ENCODE peak calls at places on chromosomes 3 and 15, in six cellular contexts. F is activated CD4-positive, alpha-beta T cell treated with anti-CD3 and anti-CD28 coated beads, Interleukin-2, amount 50 U/mL, for 24 hours; M is COLO829; L is foreskin fibroblast; K is SIG-M5; T is cardiac muscle cell. B is an unnamed sample.
A peak's percentile ranks its signal among the peaks of the same experiment; 100 is the strongest.

GRCh38 chr3:3560566-3561336 is 238.5 kb upstream of the LRRN1 start:
- DNase-seq in F (no peak), L (no peak), T (no peak), M (no peak), K (no peak), B (no peak)

GRCh38 chr3:62968128-62968527 is 92.9 kb upstream of the CADPS start:
- DNase-seq in K (no peak), F (no peak), M (peak; percentile 88), L (no peak), T (no peak), B (peak; percentile 85)

GRCh38 chr3:32238816-32239637 is 547 bp downstream of the CMTM8 start:
- DNase-seq in F (peak; percentile 7), T (peak; percentile 41), K (no peak), L (peak; percentile 29), M (no peak), B (peak; percentile 20)

GRCh38 chr3:30943206-30943605 is 48.7 kb upstream of the GADL1 start:
- DNase-seq in T (no peak), L (no peak), K (no peak), F (no peak), M (no peak), B (no peak)

GRCh38 chr15:92810418-92811138 is 89.5 kb upstream of the CHD2 start:
- DNase-seq in K (no peak), F (no peak), T (peak; percentile 89), L (peak; percentile 62), M (peak; percentile 81), B (peak; percentile 91)

GRCh38 chr15:59553879-59554735 is 57.5 kb upstream of the GCNT3 start:
- DNase-seq in T (peak; percentile 88), K (no peak), F (no peak), L (peak; percentile 51), M (peak; percentile 19), B (peak; percentile 68)

GRCh38 chr3:12984023-12984823 is 89.0 kb downstream of the IQSEC1 start:
- DNase-seq in L (peak; percentile 63), T (peak; percentile 82), K (peak; percentile 6), M (peak; percentile 23), F (peak; percentile 69), B (peak; percentile 83)

GRCh38 chr3:32733631-32734229 is 48.7 kb downstream of the CNOT10 start:
- DNase-seq in F (no peak), M (peak; percentile 39), L (peak; percentile 14), T (peak; percentile 61), K (no peak), B (peak; percentile 67)

GRCh38 chr3:43296565-43296964 is 10.2 kb downstream of the SNRK start:
- DNase-seq in M (no peak), K (peak; percentile 68), F (peak; percentile 48), T (peak; percentile 48), L (no peak), B (no peak)

GRCh38 chr15:76062282-76062681 is 2.5 kb downstream of the TMEM266 start:
- DNase-seq in T (no peak), F (no peak), K (no peak), M (no peak), L (no peak), B (no peak)

GRCh38 chr3:126512026-126512425 is 5.5 kb downstream of the UROC1 start:
- DNase-seq in K (no peak), M (no peak), T (no peak), L (no peak), F (no peak), B (peak; percentile 17)

GRCh38 chr3:159191454-159191853 is 389.6 kb downstream of the MFSD1 start:
- DNase-seq in K (no peak), M (peak; percentile 81), F (no peak), T (peak; percentile 45), L (peak; percentile 88), B (no peak)

B was measured in SK-MEL-5.